ENCODE peak calls at places on chromosomes 1 and 21, in four cellular contexts. One of them, this sample, is unnamed. For H3K9me3, the result is how much of the 10 kb centered on the place peaks cover.

GRCh38 chr1:197725044-197725443 is 50.2 kb downstream of the DENND1B start:
- DNase-seq in osteoblast: no peak
- DNase-seq in sigmoid colon: no peak
- DNase-seq in uterus: no peak
- DNase-seq in this sample: no peak

GRCh38 chr1:41175546-41175945 is 66.6 kb downstream of the SCMH1 start:
- DNase-seq in uterus: no peak
- DNase-seq in sigmoid colon: no peak
- DNase-seq in osteoblast: no peak
- DNase-seq in this sample: no peak

GRCh38 chr1:19229828-19230325 is 19.8 kb upstream of the UBR4 start:
- DNase-seq in uterus: no peak
- DNase-seq in osteoblast: no peak
- DNase-seq in sigmoid colon: no peak
- DNase-seq in this sample: no peak

GRCh38 chr1:6419803-6420593 is at the start of gene HES2:
- DNase-seq in sigmoid colon: no peak
- DNase-seq in uterus: no peak
- DNase-seq in osteoblast: peak
- DNase-seq in this sample: no peak

GRCh38 chr1:6260961-6261614 is at the start of gene GPR153:
- DNase-seq in uterus: peak
- DNase-seq in osteoblast: peak
- DNase-seq in sigmoid colon: peak
- DNase-seq in this sample: peak

GRCh38 chr1:164735315-164736052 is 176.5 kb downstream of the PBX1 start:
- DNase-seq in uterus: no peak
- DNase-seq in sigmoid colon: no peak
- DNase-seq in osteoblast: no peak
- DNase-seq in this sample: no peak

GRCh38 chr1:230124187-230125128 is 57.4 kb downstream of the GALNT2 start:
- DNase-seq in osteoblast: no peak
- DNase-seq in uterus: no peak
- DNase-seq in sigmoid colon: no peak
- DNase-seq in this sample: no peak

GRCh38 chr1:50424045-50424939 is 1.0 kb upstream of the DMRTA2 start:
- DNase-seq in uterus: no peak
- DNase-seq in sigmoid colon: no peak
- DNase-seq in osteoblast: peak
- DNase-seq in this sample: no peak

GRCh38 chr21:34968414-34969333 is 80.4 kb downstream of the RUNX1 start:
- DNase-seq in sigmoid colon: no peak
- DNase-seq in uterus: no peak
- DNase-seq in osteoblast: no peak
- DNase-seq in this sample: no peak

GRCh38 chr1:198326915-198327314 is 170.1 kb downstream of the NEK7 start:
- DNase-seq in uterus: no peak
- DNase-seq in sigmoid colon: no peak
- DNase-seq in osteoblast: no peak
- DNase-seq in this sample: no peak

GRCh38 chr1:18199462-18199861 is 91.9 kb downstream of the IGSF21 start:
- DNase-seq in sigmoid colon: no peak
- DNase-seq in uterus: no peak
- DNase-seq in osteoblast: no peak
- DNase-seq in this sample: no peak

GRCh38 chr21:36477559-36477958 is 2.4 kb downstream of the CLDN14 start:
- DNase-seq in sigmoid colon: no peak
- DNase-seq in uterus: no peak
- DNase-seq in osteoblast: no peak
- DNase-seq in this sample: no peak

GRCh38 chr1:119081705-119082104 is 58.7 kb downstream of the WARS2 start:
- DNase-seq in sigmoid colon: no peak
- DNase-seq in osteoblast: no peak
- DNase-seq in uterus: no peak
- DNase-seq in this sample: no peak

GRCh38 chr1:88943221-88943620 is 49.2 kb downstream of the KYAT3 start:
- DNase-seq in osteoblast: no peak
- DNase-seq in sigmoid colon: no peak
- DNase-seq in uterus: no peak
- DNase-seq in this sample: no peak

GRCh38 chr1:157240495-157241184 is 102.4 kb upstream of the ETV3 start:
- DNase-seq in uterus: no peak
- DNase-seq in osteoblast: peak
- DNase-seq in sigmoid colon: no peak
- DNase-seq in this sample: no peak

GRCh38 chr21:26171310-26172100 is 935 bp upstream of the APP start:
- DNase-seq in uterus: no peak
- DNase-seq in osteoblast: peak
- DNase-seq in sigmoid colon: no peak
- DNase-seq in this sample: no peak

GRCh38 chr1:69929278-69930057 is 275.9 kb downstream of the LRRC40 start:
- DNase-seq in sigmoid colon: no peak
- DNase-seq in osteoblast: peak
- DNase-seq in uterus: no peak
- DNase-seq in this sample: no peak

GRCh38 chr1:245716561-245716960 is 561.8 kb downstream of the KIF26B start:
- DNase-seq in uterus: no peak
- DNase-seq in osteoblast: no peak
- DNase-seq in sigmoid colon: no peak
- DNase-seq in this sample: no peak

DNA sequence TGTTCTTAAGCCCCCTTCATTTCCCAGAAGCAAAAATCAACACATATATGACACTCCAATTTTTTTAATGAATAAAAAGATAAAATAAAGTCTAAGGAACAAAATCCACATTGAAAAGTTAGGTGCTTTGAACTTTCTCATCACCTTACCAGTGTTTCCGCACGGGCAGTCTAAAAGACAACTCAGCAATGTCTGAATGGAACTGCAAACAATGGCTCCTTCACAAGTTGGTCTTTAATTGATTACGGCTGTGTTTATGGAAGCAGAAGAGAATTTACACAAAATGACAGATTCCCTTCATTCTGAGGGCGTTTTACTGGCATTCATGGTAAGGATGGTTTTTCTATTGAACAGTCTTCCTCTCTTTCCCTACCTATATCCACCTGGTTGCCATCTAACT is 65.0 kb upstream of the RNPC3 start:
- DNase-seq in uterus: no peak
- DNase-seq in osteoblast: peak
- DNase-seq in sigmoid colon: no peak
- DNase-seq in this sample: no peak
- H3K9me3 ChIP-seq in uterus: under half
- H3K9me3 ChIP-seq in osteoblast: under half
- H3K9me3 ChIP-seq in sigmoid colon: under half
- H3K9me3 ChIP-seq in this sample: under half

GRCh38 chr1:94572780-94573179 is 31.2 kb upstream of the F3 start:
- DNase-seq in uterus: no peak
- DNase-seq in sigmoid colon: no peak
- DNase-seq in osteoblast: no peak
- DNase-seq in this sample: no peak
- H3K9me3 ChIP-seq in uterus: under half
- H3K9me3 ChIP-seq in sigmoid colon: under half
- H3K9me3 ChIP-seq in osteoblast: under half
- H3K9me3 ChIP-seq in this sample: under half

GRCh38 chr1:153324912-153325311 is 12.2 kb upstream of the PGLYRP3 start:
- DNase-seq in sigmoid colon: no peak
- DNase-seq in osteoblast: no peak
- DNase-seq in uterus: no peak
- DNase-seq in this sample: no peak
- H3K9me3 ChIP-seq in sigmoid colon: under half
- H3K9me3 ChIP-seq in osteoblast: under half
- H3K9me3 ChIP-seq in uterus: under half
- H3K9me3 ChIP-seq in this sample: under half

GRCh38 chr1:248144513-248145198 is at the start of gene OR2M5:
- DNase-seq in uterus: no peak
- DNase-seq in sigmoid colon: no peak
- DNase-seq in osteoblast: no peak
- DNase-seq in this sample: no peak

GRCh38 chr1:248140846-248141245 is 4.1 kb upstream of the OR2M5 start:
- DNase-seq in uterus: no peak
- DNase-seq in osteoblast: no peak
- DNase-seq in sigmoid colon: no peak
- DNase-seq in this sample: no peak

GRCh38 chr1:248143311-248143710 is 1.6 kb upstream of the OR2M5 start:
- DNase-seq in sigmoid colon: no peak
- DNase-seq in osteoblast: no peak
- DNase-seq in uterus: no peak
- DNase-seq in this sample: no peak
- H3K9me3 ChIP-seq in sigmoid colon: under half
- H3K9me3 ChIP-seq in osteoblast: under half
- H3K9me3 ChIP-seq in uterus: under half
- H3K9me3 ChIP-seq in this sample: under half

DNA sequence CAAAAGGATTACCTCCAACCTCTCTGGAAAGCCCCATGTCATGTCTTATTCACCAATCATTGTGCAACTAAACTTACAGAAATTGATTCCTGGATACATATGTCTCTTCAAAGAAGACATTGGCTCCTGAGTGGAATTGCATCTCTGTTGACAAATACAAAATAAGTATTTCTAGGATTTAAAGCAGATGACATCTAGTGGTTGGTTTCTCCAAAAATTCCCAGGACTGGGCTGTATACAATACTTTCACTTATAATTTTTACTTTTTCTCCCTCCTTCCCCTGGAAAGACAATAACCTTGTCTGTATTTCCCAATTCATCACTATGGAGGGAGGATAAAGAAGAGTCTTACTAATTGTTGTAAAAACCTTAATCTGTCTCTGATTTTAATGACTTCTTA is 1347.4 kb downstream of the NCAM2 start:
- DNase-seq in uterus: no peak
- DNase-seq in osteoblast: no peak
- DNase-seq in sigmoid colon: no peak
- DNase-seq in this sample: no peak
- H3K9me3 ChIP-seq in uterus: under half
- H3K9me3 ChIP-seq in osteoblast: under half
- H3K9me3 ChIP-seq in sigmoid colon: under half
- H3K9me3 ChIP-seq in this sample: under half

GRCh38 chr1:152539901-152540300 is 25.6 kb downstream of the CRCT1 start:
- DNase-seq in uterus: no peak
- DNase-seq in osteoblast: peak
- DNase-seq in sigmoid colon: no peak
- DNase-seq in this sample: no peak

GRCh38 chr1:152537496-152537895 is 23.2 kb downstream of the CRCT1 start:
- DNase-seq in sigmoid colon: no peak
- DNase-seq in osteoblast: no peak
- DNase-seq in uterus: no peak
- DNase-seq in this sample: no peak

GRCh38 chr1:152533327-152533938 is 19.2 kb downstream of the CRCT1 start:
- DNase-seq in sigmoid colon: no peak
- DNase-seq in osteoblast: peak
- DNase-seq in uterus: no peak
- DNase-seq in this sample: no peak

GRCh38 chr1:152535774-152536173 is 21.5 kb downstream of the CRCT1 start:
- DNase-seq in sigmoid colon: no peak
- DNase-seq in uterus: no peak
- DNase-seq in osteoblast: no peak
- DNase-seq in this sample: no peak
- H3K9me3 ChIP-seq in sigmoid colon: under half
- H3K9me3 ChIP-seq in uterus: under half
- H3K9me3 ChIP-seq in osteoblast: under half
- H3K9me3 ChIP-seq in this sample: under half

GRCh38 chr1:169105434-169106094 is 926 bp upstream of the ATP1B1 start:
- DNase-seq in sigmoid colon: peak
- DNase-seq in uterus: peak
- DNase-seq in osteoblast: peak
- DNase-seq in this sample: no peak

GRCh38 chr1:169102567-169102966 is 3.9 kb upstream of the ATP1B1 start:
- DNase-seq in osteoblast: peak
- DNase-seq in uterus: no peak
- DNase-seq in sigmoid colon: no peak
- DNase-seq in this sample: no peak

GRCh38 chr1:169103002-169103401 is 3.5 kb upstream of the ATP1B1 start:
- DNase-seq in sigmoid colon: no peak
- DNase-seq in osteoblast: peak
- DNase-seq in uterus: no peak
- DNase-seq in this sample: no peak

GRCh38 chr1:169105087-169105433 is 1.4 kb upstream of the ATP1B1 start:
- DNase-seq in osteoblast: no peak
- DNase-seq in sigmoid colon: no peak
- DNase-seq in uterus: no peak
- DNase-seq in this sample: no peak

DNA sequence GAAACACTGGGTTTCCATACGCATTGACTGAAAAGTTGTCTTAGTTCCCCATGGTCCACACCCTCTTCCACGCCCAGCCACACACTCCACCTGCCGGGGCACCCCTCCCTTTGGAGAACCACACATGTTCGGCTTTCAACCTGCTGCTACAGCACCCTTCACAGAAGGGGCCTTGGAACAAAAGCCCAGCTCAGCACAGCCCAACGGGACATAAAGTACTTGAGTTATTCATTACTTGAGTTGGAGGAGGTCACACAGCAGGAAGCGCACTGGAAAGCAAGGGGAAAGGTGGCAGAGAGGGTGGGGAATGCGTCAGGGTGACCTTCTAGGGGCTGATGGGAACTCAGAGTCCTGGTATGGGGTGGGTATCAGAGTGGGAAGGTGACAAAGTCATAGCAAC is 3.0 kb upstream of the ATP1B1 start:
- DNase-seq in uterus: no peak
- DNase-seq in sigmoid colon: no peak
- DNase-seq in osteoblast: no peak
- DNase-seq in this sample: no peak
- H3K9me3 ChIP-seq in uterus: under half
- H3K9me3 ChIP-seq in sigmoid colon: under half
- H3K9me3 ChIP-seq in osteoblast: under half
- H3K9me3 ChIP-seq in this sample: under half

GRCh38 chr1:36732038-36732402 is 249.3 kb upstream of the CSF3R start:
- DNase-seq in uterus: no peak
- DNase-seq in osteoblast: no peak
- DNase-seq in sigmoid colon: no peak
- DNase-seq in this sample: no peak
- H3K9me3 ChIP-seq in uterus: under half
- H3K9me3 ChIP-seq in osteoblast: under half
- H3K9me3 ChIP-seq in sigmoid colon: under half
- H3K9me3 ChIP-seq in this sample: under half

DNA sequence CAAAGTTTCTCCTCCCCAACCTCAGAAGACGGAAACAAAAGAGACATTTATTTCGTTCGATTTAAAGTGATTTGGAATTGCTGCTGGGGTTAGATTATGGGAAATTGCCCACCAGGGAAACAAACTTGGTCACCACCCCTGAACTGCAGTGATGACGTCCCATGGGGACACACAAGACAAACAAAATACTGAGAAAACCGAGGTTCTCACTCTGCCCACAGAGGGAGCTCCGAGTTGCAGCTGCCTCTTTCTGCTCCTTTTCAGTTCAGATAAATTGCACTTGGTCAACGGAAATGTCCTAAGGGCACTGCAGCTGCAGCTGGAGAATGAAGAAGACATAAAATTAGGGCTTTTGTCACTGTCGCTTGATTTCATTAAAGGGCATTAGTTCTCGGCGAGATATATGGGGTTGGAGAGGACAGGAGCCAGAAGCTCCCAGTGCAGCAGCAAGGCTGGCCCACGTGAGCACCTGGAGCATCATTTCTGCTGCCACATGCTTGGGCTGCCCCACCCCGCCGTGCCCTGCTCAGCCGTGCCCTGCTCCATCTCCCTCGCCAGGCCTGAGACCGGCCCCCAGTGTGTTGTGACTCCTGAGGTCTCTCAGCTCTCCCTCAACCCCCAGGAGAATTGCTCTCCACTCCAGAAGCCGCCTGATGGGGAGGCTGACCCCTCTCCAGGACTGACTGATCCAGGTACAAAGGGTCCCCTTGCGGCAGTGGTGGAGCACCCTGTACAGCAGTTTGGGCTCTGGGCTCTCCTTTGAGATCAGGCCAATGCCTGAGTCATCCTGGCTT is 231.7 kb upstream of the AJAP1 start:
- DNase-seq in uterus: no peak
- DNase-seq in osteoblast: no peak
- DNase-seq in sigmoid colon: no peak
- DNase-seq in this sample: no peak
- H3K9me3 ChIP-seq in uterus: under half
- H3K9me3 ChIP-seq in osteoblast: under half
- H3K9me3 ChIP-seq in sigmoid colon: under half
- H3K9me3 ChIP-seq in this sample: under half

This sample was measured in T-helper 17 cell.